ENCODE peak calls at places on chromosome 7, in five cellular contexts. B, X, K, G and N are unnamed samples.

GRCh38 chr7:25802057-25802456 is 349.9 kb upstream of the NFE2L3 start:
- DNase-seq in G (no peak), K (no peak), X (no peak), B (no peak), N (no peak)

GRCh38 chr7:34759477-34760125 is 101.6 kb downstream of the NPSR1 start:
- DNase-seq in K (no peak), G (no peak), X (no peak), B (peak), N (peak)

GRCh38 chr7:117484988-117485655 is 5.3 kb downstream of the CFTR start:
- DNase-seq in B (no peak), X (no peak), G (no peak), K (no peak), N (no peak)

GRCh38 chr7:6571160-6571779 is 6.0 kb upstream of the ZDHHC4 start:
- DNase-seq in X (no peak), G (no peak), B (peak), K (no peak), N (no peak)

GRCh38 chr7:42248579-42248978 is 11.6 kb upstream of the GLI3 start:
- DNase-seq in X (no peak), K (no peak), G (no peak), B (no peak), N (no peak)

GRCh38 chr7:29345590-29345989 is 151.0 kb downstream of the CHN2 start:
- DNase-seq in X (no peak), G (no peak), K (no peak), B (peak), N (no peak)

GRCh38 chr7:42224391-42225003 is 12.5 kb downstream of the GLI3 start:
- DNase-seq in K (no peak), X (no peak), G (no peak), B (no peak), N (no peak)

GRCh38 chr7:44122529-44122928 is 819 bp downstream of the POLD2 start:
- DNase-seq in X (peak), K (peak), B (no peak), G (no peak), N (no peak)

GRCh38 chr7:3265388-3265787 is 35.7 kb upstream of the SDK1 start:
- DNase-seq in X (no peak), G (no peak), B (no peak), K (no peak), N (no peak)

GRCh38 chr7:12403287-12404181 is at the start of gene VWDE:
- DNase-seq in X (peak), K (peak), G (peak), B (peak), N (no peak)

GRCh38 chr7:113338297-113338696 is 219.9 kb upstream of the SMIM30 start:
- DNase-seq in X (no peak), K (no peak), G (no peak), B (no peak), N (no peak)
- TF ChIP-seq CTCF in X (no peak), K (no peak), G (no peak), B (no peak), N (no peak)

GRCh38 chr7:129952653-129953560 is at the start of gene UBE2H:
- DNase-seq in K (peak), X (peak), G (peak), B (peak), N (no peak)

GRCh38 chr7:129952164-129952652 is 552 bp downstream of the UBE2H start:
- DNase-seq in K (peak), X (no peak), B (peak), G (no peak), N (no peak)

GRCh38 chr7:129949292-129950133 is 3.2 kb downstream of the UBE2H start:
- DNase-seq in G (peak), K (peak), X (no peak), B (peak), N (no peak)

GRCh38 chr7:129950191-129950940 is 2.4 kb downstream of the UBE2H start:
- DNase-seq in B (peak), G (no peak), K (peak), X (no peak), N (no peak)

GRCh38 chr7:129951076-129952011 is 1.4 kb downstream of the UBE2H start:
- DNase-seq in K (peak), G (peak), B (peak), X (no peak), N (no peak)
- TF ChIP-seq CTCF in K (no peak), G (no peak), B (no peak), X (no peak), N (no peak)

GRCh38 chr7:148807451-148807850 is 76.6 kb downstream of the EZH2 start:
- DNase-seq in K (no peak), X (no peak), B (no peak), G (no peak), N (no peak)
- TF ChIP-seq CTCF in K (no peak), X (no peak), B (no peak), G (no peak), N (no peak)

GRCh38 chr7:148485618-148486017 is 104.9 kb upstream of the C7orf33 start:
- DNase-seq in X (no peak), G (no peak), K (no peak), B (peak), N (no peak)
- TF ChIP-seq CTCF in X (no peak), G (peak), K (no peak), B (no peak), N (no peak)

DNA sequence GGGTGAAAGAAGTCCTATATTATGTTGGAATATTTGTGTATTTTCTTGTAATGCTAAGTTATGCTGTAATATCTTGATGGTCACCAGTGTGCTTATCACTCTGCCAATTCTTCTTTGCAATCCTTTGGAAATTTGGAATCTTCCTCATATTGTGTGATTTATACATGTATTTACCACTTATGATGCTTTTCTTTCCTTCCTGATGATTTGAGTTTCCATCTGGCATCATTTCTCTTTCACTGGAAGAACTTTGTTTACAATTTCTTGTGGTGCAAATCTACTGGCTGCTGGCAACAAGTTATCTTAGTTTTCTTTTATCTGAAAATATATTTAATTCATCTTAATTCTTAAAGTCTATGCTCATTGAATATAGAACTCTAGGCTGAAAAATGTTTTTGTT is 29.2 kb downstream of the CFAP69 start:
- DNase-seq in G (no peak), K (no peak), B (no peak), X (no peak), N (no peak)
- TF ChIP-seq CTCF in G (no peak), K (no peak), B (no peak), X (no peak), N (no peak)

DNA sequence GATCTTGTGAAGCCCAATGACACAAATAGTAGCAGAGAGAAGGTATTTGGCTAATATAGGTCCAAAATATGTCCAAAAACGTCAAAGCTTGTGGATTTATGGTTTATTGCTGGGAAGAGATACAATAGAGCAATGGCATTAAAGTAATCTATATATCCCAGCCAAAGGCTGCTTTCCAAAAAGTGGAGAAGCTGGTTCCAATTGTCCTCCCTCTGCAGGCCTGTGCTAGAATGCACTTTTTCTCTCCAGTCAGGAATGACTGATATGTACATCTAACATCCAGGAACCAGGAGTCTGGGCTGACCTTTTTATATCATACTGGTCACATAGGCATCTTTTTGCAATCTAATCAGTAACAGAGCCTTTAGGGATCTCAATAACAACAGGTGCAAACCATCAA is 167.1 kb upstream of the FAM3C start:
- DNase-seq in G (no peak), X (no peak), K (no peak), B (peak), N (no peak)
- TF ChIP-seq CTCF in G (peak), X (no peak), K (no peak), B (peak), N (peak)

GRCh38 chr7:73839743-73840714 is 2.3 kb downstream of the METTL27 start:
- DNase-seq in B (no peak), K (peak), X (no peak), G (no peak), N (no peak)
- TF ChIP-seq CTCF in B (no peak), K (no peak), X (no peak), G (no peak), N (no peak)

GRCh38 chr7:23680417-23681405 is 712 bp downstream of the FAM221A start:
- DNase-seq in B (no peak), X (peak), K (peak), G (no peak), N (no peak)

GRCh38 chr7:23685770-23686169 is 5.8 kb downstream of the FAM221A start:
- DNase-seq in B (no peak), K (no peak), X (no peak), G (peak), N (no peak)

DNA sequence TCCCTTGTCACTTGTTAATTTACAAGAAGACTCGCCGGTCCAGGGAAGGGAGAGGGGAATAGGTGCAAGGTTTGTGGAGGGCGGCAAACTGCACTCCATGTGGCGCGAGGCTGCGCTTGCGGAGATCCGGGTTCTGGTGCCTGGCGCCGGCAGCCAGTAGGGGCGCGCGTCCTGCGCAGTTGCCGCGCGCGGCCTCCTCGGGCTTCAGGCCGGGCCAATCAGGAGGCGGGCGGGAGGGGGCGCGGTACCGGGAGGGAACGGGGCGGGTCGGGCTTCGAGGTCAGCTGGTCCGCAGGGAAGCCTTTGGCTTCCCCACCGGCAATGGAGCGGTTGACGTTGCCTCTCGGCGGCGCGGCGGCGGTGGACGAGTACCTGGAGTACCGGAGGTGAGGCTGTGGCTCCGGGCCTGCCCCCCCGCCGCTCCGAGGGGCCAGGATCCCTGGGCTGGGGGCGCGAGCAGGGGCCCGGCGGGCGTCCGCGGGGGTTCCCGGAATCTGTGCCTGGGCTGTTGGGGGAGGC is at the start of gene FAM221A:
- DNase-seq in X (peak), B (no peak), G (peak), K (peak), N (no peak)
- TF ChIP-seq CTCF in X (peak), B (no peak), G (peak), K (peak), N (peak)

GRCh38 chr7:149860821-149861727 is 12.7 kb upstream of the ATP6V0E2 start:
- DNase-seq in K (peak), G (no peak), B (no peak), X (no peak), N (no peak)
- TF ChIP-seq CTCF in K (no peak), G (no peak), B (no peak), X (peak), N (peak)

DNA sequence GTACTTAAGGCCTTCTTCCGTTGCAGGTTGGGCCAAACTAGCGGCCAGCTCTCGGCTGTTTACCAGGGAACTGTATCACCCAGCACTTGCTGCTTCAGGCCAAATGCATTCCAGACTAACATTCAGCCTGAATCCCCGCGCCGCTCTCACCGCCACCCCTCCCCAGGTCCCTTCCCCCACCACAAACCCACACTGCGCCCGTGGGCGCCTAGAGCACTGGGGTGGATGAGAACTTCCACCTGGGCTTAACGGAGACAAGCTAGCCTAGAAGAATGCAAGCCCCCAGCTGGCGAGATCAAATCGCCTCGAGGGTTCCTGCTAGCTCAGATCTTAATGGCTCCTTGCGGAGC is 641 bp downstream of the TCAF1 start:
- DNase-seq in G (no peak), B (peak), X (peak), K (peak), N (no peak)
- TF ChIP-seq CTCF in G (no peak), B (no peak), X (no peak), K (no peak), N (no peak)